ENCODE peak calls at places on chromosomes 16 and 17, in nine cellular contexts. Y is prostate gland; H is mucosa of descending colon; N is sigmoid colon; M is neural progenitor cell; O is GM23248; Z is CD4-positive, alpha-beta memory T cell; B is esophagus muscularis mucosa; I is naive thymus-derived CD4-positive, alpha-beta T cell. X is an unnamed sample. For H3K36me3, the result is how much of the 10 kb centered on the place peaks cover.

GRCh38 chr16:60041671-60042070 is 1307.6 kb upstream of the GOT2 start:
- DNase-seq in B (no peak), Z (no peak), Y (no peak), N (no peak), I (no peak), H (no peak), M (no peak), O (no peak), X (no peak)

GRCh38 chr16:17354121-17354750 is 116.5 kb downstream of the XYLT1 start:
- DNase-seq in N (no peak), H (peak), Y (no peak), O (no peak), B (no peak), M (peak), I (no peak), Z (no peak), X (no peak)

GRCh38 chr17:77741109-77741508 is 217.4 kb upstream of the TNRC6C start:
- DNase-seq in Z (peak), M (no peak), Y (no peak), N (peak), O (no peak), B (no peak), H (no peak), I (peak), X (no peak)

GRCh38 chr17:17398928-17399926 is 77.6 kb upstream of the MED9 start:
- DNase-seq in Z (no peak), M (no peak), B (no peak), N (no peak), I (no peak), H (no peak), O (peak), Y (no peak), X (no peak)

GRCh38 chr16:20873331-20873730 is 26.8 kb downstream of the DCUN1D3 start:
- DNase-seq in I (no peak), Z (no peak), N (no peak), H (no peak), B (no peak), O (no peak), M (no peak), Y (no peak), X (no peak)

GRCh38 chr17:58641937-58642336 is 49.9 kb downstream of the TEX14 start:
- DNase-seq in I (no peak), H (no peak), N (no peak), O (peak), B (no peak), M (no peak), Y (no peak), Z (no peak), X (no peak)

GRCh38 chr17:60887607-60888028 is 210.0 kb downstream of the BCAS3 start:
- DNase-seq in I (no peak), Y (no peak), B (no peak), N (no peak), Z (no peak), M (no peak), O (no peak), H (no peak), X (no peak)

GRCh38 chr16:81277681-81278080 is 37.1 kb upstream of the GAN start:
- DNase-seq in Y (peak), N (no peak), O (no peak), B (no peak), I (no peak), Z (no peak), M (no peak), H (no peak), X (no peak)

GRCh38 chr17:50173335-50173941 is 7.6 kb downstream of the SGCA start:
- DNase-seq in Z (no peak), O (peak), B (no peak), Y (no peak), N (no peak), I (no peak), H (peak), M (peak), X (no peak)

GRCh38 chr16:84917492-84917891 is 93.8 kb downstream of the ZDHHC7 start:
- DNase-seq in O (no peak), H (no peak), I (no peak), N (no peak), M (no peak), Z (no peak), B (no peak), Y (no peak), X (no peak)

GRCh38 chr17:34254651-34255380 is at the start of gene CCL2:
- DNase-seq in M (peak), O (peak), I (no peak), H (no peak), B (peak), Z (no peak), Y (peak), N (peak), X (no peak)

GRCh38 chr16:22317001-22317530 is 19.9 kb downstream of the POLR3E start:
- DNase-seq in Z (no peak), Y (no peak), O (no peak), N (no peak), H (no peak), I (no peak), B (no peak), M (no peak), X (no peak)

GRCh38 chr17:72658675-72659074 is 433.8 kb downstream of the SLC39A11 start:
- DNase-seq in H (no peak), B (no peak), O (no peak), Z (no peak), Y (no peak), N (no peak), M (no peak), I (no peak), X (no peak)

GRCh38 chr16:78676351-78676750 is 576.9 kb downstream of the WWOX start:
- DNase-seq in Y (no peak), Z (no peak), O (no peak), N (no peak), M (no peak), B (no peak), H (no peak), I (no peak), X (no peak)

GRCh38 chr17:80317706-80317980 is 57.0 kb downstream of the RNF213 start:
- DNase-seq in M (no peak), B (no peak), N (no peak), O (no peak), H (no peak), Y (no peak), I (no peak), Z (no peak), X (no peak)

GRCh38 chr17:80316927-80317705 is 56.5 kb downstream of the RNF213 start:
- DNase-seq in I (no peak), N (peak), H (no peak), M (no peak), Z (no peak), B (no peak), Y (no peak), O (no peak), X (no peak)

GRCh38 chr17:80313160-80313829 is 52.6 kb downstream of the RNF213 start:
- DNase-seq in M (no peak), B (no peak), N (no peak), I (no peak), Z (no peak), O (no peak), Y (no peak), H (no peak), X (no peak)

GRCh38 chr17:80316431-80316830 is 55.8 kb downstream of the RNF213 start:
- DNase-seq in I (no peak), M (no peak), O (no peak), B (no peak), N (no peak), Y (no peak), H (no peak), Z (no peak), X (no peak)

DNA sequence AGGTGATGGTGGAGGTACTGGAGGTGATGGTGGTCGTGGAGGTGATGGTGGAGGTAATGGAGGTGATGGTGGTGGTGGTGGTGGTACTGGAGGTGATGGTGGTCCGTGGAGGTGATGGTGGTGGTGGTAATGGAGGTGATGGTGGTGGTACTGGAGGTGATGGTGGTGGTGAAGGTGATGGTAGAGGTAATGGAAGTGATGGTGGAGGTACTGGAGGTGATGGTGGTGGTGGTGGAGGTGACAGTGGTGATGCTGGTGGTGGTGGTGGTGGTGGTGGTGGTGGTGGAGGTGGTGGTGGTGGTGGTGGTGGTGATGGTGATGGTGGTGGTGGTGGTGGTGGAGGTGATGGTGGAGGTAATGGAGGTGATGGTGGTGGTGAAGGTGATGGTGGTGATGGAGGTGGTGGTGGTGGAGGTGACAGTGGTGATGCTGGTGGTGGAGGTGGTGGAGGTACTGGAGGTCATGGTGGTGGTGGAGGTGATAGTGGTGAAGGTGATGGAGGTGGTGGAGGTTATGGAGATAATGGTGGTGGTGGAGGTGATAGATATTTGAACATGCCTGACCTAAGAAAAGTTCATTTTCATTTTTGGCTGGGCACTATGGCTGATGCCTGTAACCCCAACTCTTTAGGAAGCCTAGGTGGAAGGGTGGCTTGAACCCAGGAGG is 55.0 kb downstream of the RNF213 start:
- DNase-seq in B (no peak), O (no peak), H (no peak), I (no peak), M (no peak), Y (no peak), Z (no peak), N (no peak), X (no peak)
- H3K36me3 ChIP-seq in B (half or more), O (under half), H (under half), I (under half), M (under half), Y (under half), Z (half or more), N (half or more), X (under half)

GRCh38 chr16:68290455-68290854 is 20.3 kb downstream of the SLC7A6OS start:
- DNase-seq in H (no peak), M (no peak), Z (no peak), O (no peak), N (no peak), B (no peak), Y (no peak), I (no peak), X (no peak)
- H3K36me3 ChIP-seq in H (under half), M (under half), Z (under half), O (under half), N (under half), B (half or more), Y (under half), I (under half), X (under half)

GRCh38 chr17:5355416-5356129 is 63.9 kb downstream of the NUP88 start:
- DNase-seq in B (no peak), I (no peak), Z (no peak), O (peak), Y (no peak), N (no peak), H (no peak), M (no peak), X (no peak)

GRCh38 chr17:5354886-5355415 is 64.5 kb downstream of the NUP88 start:
- DNase-seq in Y (no peak), Z (no peak), M (no peak), O (no peak), N (no peak), B (no peak), H (no peak), I (no peak), X (no peak)

GRCh38 chr17:5352681-5353289 is 66.7 kb downstream of the NUP88 start:
- DNase-seq in Z (no peak), Y (no peak), B (no peak), M (no peak), H (no peak), N (no peak), I (no peak), O (no peak), X (no peak)

GRCh38 chr17:5354310-5354709 is 65.2 kb downstream of the NUP88 start:
- DNase-seq in Z (no peak), O (no peak), I (no peak), M (no peak), B (no peak), Y (no peak), H (no peak), N (no peak), X (no peak)
- H3K36me3 ChIP-seq in Z (under half), O (under half), I (under half), M (under half), B (half or more), Y (under half), H (under half), N (under half), X (half or more)

GRCh38 chr16:10959161-10959560 is 14.8 kb downstream of the CLEC16A start:
- DNase-seq in N (no peak), H (no peak), B (no peak), Y (no peak), Z (no peak), I (no peak), O (no peak), M (no peak), X (no peak)
- H3K36me3 ChIP-seq in N (under half), H (under half), B (under half), Y (under half), Z (under half), I (under half), O (under half), M (under half), X (under half)

GRCh38 chr16:5078626-5079025 is 7.0 kb downstream of the ALG1 start:
- DNase-seq in N (no peak), Z (no peak), I (no peak), M (no peak), Y (no peak), H (no peak), O (no peak), B (no peak), X (no peak)
- H3K36me3 ChIP-seq in N (under half), Z (under half), I (under half), M (under half), Y (under half), H (under half), O (under half), B (half or more), X (under half)

DNA sequence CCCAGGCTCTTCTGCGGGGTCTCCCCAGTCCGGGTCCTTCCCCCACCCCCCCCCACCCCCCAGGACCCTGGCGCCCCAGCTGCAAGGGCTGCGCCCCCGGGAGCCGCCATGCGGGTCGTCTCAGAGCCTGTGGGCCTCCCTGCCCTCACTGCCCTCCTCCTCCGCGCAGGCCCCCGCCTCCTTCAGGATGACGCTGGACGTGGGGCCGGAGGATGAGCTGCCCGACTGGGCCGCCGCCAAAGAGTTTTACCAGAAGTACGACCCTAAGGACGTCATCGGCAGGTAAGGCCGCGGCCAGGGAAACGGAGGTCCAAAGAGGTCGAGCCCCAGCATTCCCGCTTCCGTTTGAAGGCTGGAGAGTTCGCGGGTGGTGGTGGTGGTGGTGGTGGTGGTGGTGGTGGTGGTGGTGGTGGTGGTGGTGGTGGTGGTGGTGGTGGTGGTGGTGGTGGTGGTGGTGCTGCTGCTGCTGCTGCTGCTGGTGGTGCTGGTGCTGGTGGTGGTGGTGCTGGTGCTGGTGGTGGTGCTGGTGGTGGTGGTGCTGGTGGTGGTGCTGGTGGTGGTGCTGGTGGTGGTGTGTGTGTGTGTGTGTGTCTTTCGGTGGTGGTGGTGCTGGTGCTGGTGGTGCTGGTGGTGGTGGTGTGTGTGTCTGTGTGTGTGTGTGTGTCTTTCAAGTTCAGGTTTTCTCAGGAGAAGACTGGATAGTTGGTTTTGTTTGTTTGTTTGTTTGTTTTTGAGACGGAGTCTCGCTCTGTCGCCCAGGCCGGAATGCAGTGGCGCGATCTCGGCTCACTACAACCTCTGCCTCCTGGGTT is 615 bp downstream of the PHKG2 start:
- DNase-seq in I (no peak), N (peak), M (peak), B (no peak), H (no peak), O (peak), Z (no peak), Y (no peak), X (no peak)
- H3K36me3 ChIP-seq in I (under half), N (under half), M (under half), B (under half), H (under half), O (under half), Z (under half), Y (under half), X (under half)

DNA sequence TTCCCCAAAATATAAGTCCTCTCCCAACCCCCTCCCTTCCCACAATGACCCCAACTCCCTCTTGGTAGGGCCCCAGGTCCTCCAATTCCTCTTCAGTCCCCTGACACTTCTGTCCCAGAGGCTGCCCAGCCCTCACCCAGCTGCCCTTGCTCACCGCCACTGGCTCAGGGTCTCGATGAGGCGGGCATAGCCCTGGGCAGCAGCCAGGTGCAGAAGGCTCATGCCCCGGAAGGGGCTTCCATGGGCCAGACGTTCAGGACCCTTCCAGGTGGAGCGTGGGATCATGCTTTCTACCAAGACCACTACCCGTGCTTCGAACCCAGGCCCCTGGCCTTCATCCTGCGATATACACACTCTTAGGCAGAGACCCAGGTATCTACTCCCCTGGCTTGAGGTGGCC is 5.8 kb upstream of the SPAG7 start:
- DNase-seq in N (peak), B (no peak), Z (no peak), M (no peak), H (no peak), O (no peak), Y (no peak), I (no peak), X (no peak)
- H3K36me3 ChIP-seq in N (under half), B (half or more), Z (under half), M (under half), H (under half), O (under half), Y (under half), I (under half), X (half or more)

GRCh38 chr16:3482659-3483241 is 12.5 kb downstream of the C16orf90 start:
- DNase-seq in I (no peak), N (no peak), O (no peak), H (peak), B (no peak), M (no peak), Y (no peak), Z (no peak), X (no peak)
- H3K36me3 ChIP-seq in I (under half), N (half or more), O (under half), H (under half), B (half or more), M (under half), Y (under half), Z (half or more), X (under half)

X was measured in vagina.